ENCODE peak calls at places on chromosome 21, in five cellular contexts. W is OCI-LY7; S is trophoblast cell; H is CD8-positive, alpha-beta memory T cell; E is thyroid gland. V is an unnamed sample.

GRCh38 chr21:42301371-42302291 is 13.6 kb downstream of the TFF3 start:
- DNase-seq in W (no peak), E (no peak), H (no peak), S (no peak), V (no peak)

GRCh38 chr21:37463083-37463780 is 96.7 kb downstream of the DYRK1A start:
- DNase-seq in S (no peak), H (peak), W (peak), E (no peak), V (peak)

GRCh38 chr21:15761508-15762100 is 31.8 kb downstream of the USP25 start:
- DNase-seq in E (peak), S (no peak), W (no peak), H (no peak), V (no peak)

GRCh38 chr21:17925900-17926299 is 106.7 kb upstream of the C21orf91 start:
- DNase-seq in S (no peak), W (peak), E (no peak), H (no peak), V (peak)

GRCh38 chr21:45489480-45489982 is 52.7 kb downstream of the SLC19A1 start:
- DNase-seq in S (no peak), E (no peak), W (no peak), H (no peak), V (no peak)

GRCh38 chr21:42439284-42440186 is 35.8 kb downstream of the UBASH3A start:
- DNase-seq in E (no peak), H (no peak), W (no peak), S (no peak), V (no peak)

GRCh38 chr21:29145354-29145782 is 14.9 kb downstream of the MAP3K7CL start:
- DNase-seq in H (peak), S (peak), W (no peak), E (no peak), V (peak)

GRCh38 chr21:31011412-31011811 is 26.9 kb downstream of the KRTAP19-8 start:
- DNase-seq in E (no peak), H (no peak), W (no peak), S (no peak), V (peak)

GRCh38 chr21:31728952-31729351 is 3.0 kb downstream of the SCAF4 start:
- DNase-seq in H (no peak), W (no peak), S (no peak), E (no peak), V (no peak)

GRCh38 chr21:45529785-45530422 is 12.3 kb downstream of the SLC19A1 start:
- DNase-seq in H (no peak), E (no peak), W (no peak), S (no peak), V (no peak)

GRCh38 chr21:39137248-39138186 is 45.7 kb downstream of the PSMG1 start:
- DNase-seq in H (no peak), W (no peak), E (no peak), S (peak), V (no peak)

GRCh38 chr21:39003982-39004775 is 179.1 kb downstream of the PSMG1 start:
- DNase-seq in E (no peak), S (peak), W (no peak), H (no peak), V (no peak)

GRCh38 chr21:24375201-24375600 is 1232.1 kb downstream of the MRPL39 start:
- DNase-seq in S (no peak), W (no peak), H (no peak), E (peak), V (peak)

DNA sequence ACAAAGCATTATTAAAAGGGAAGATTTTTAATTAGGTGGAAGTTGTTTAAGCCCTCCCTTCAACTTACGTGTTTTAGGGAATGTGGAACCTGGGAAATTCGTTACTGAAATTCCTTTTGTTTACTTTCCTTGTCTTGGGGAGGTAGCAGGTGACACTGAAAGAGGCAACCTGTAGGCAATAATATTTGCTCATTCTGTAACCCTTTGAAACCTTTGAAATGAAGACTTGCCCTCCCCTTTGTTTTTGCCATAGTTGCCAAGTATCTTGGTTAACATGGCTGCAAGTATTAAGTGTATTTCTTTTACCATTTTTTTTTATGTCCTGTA is 1.7 kb downstream of the MRPS6 start:
- DNase-seq in E (no peak), W (no peak), S (no peak), H (no peak), V (no peak)
- H3K4me3 ChIP-seq in E (peak), W (peak), S (no peak), H (peak), V (peak)

GRCh38 chr21:43703068-43703880 is 15.7 kb upstream of the PDXK start:
- DNase-seq in S (no peak), E (peak), W (no peak), H (peak), V (no peak)

GRCh38 chr21:43699933-43700599 is 18.9 kb upstream of the PDXK start:
- DNase-seq in E (no peak), H (no peak), S (no peak), W (no peak), V (no peak)

GRCh38 chr21:43697758-43698643 is 20.9 kb upstream of the PDXK start:
- DNase-seq in W (no peak), S (no peak), E (no peak), H (peak), V (peak)

GRCh38 chr21:43701936-43702784 is 16.8 kb upstream of the PDXK start:
- DNase-seq in S (no peak), H (no peak), W (no peak), E (no peak), V (no peak)

DNA sequence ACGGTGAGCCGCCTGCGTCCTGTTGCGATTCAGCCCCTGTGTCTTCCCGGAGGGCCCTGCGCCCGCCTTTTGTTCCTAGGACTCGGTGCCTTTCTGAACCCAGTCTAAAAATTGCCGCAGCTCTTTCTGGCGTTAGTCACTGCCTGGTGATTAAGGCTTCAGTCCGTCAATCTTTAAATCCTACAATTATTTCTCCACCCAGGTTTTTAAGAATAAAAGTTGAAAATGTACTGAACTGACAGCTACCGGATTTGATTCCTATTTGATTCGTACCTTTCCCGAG is 16.2 kb upstream of the PDXK start:
- DNase-seq in S (no peak), W (no peak), E (no peak), H (no peak), V (no peak)
- H3K4me3 ChIP-seq in S (no peak), W (no peak), E (no peak), H (no peak), V (no peak)

GRCh38 chr21:43815991-43816390 is 26.6 kb downstream of the RRP1 start:
- DNase-seq in W (no peak), S (no peak), E (no peak), H (no peak), V (no peak)

GRCh38 chr21:43814215-43815106 is 25.1 kb downstream of the RRP1 start:
- DNase-seq in E (no peak), W (no peak), S (no peak), H (no peak), V (no peak)

GRCh38 chr21:43812957-43813730 is 23.8 kb downstream of the RRP1 start:
- DNase-seq in W (no peak), H (no peak), E (no peak), S (no peak), V (no peak)

GRCh38 chr21:43816611-43817071 is 27.3 kb downstream of the RRP1 start:
- DNase-seq in W (no peak), E (no peak), H (no peak), S (no peak), V (no peak)

DNA sequence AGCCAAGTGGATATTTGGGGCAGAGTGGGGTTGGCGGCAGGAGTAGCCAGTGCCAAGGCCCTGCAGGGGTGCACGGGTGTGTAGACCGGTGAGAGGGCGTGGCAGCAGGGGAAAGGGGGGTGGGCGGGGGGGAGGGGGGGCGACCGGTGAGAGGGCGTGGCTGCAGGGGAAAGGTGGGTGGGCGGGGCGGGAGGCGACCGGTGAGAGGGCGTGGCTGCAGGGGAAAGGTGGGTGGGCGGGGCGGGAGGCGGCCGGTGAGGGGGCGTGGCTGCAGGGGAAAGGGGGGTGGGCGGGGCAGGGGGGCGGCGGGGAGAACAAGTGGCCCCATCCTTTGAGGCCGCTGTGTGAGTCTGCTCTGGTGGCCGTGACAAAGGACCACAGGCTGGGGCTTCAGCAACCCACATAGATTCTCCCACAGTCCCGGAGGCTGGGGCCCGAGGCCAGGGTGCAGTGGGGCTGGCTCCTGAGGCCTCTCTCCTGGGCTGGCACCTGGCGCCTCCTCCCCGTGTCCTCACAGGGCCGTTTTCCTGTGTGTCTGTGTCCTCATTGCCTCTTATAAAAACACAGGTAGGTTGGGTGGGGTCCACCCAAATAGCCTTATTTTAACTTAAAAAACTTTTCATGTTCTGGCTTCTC is 25.8 kb downstream of the RRP1 start:
- DNase-seq in S (no peak), W (no peak), H (no peak), E (no peak), V (no peak)
- H3K4me3 ChIP-seq in S (no peak), W (no peak), H (no peak), E (no peak), V (no peak)

DNA sequence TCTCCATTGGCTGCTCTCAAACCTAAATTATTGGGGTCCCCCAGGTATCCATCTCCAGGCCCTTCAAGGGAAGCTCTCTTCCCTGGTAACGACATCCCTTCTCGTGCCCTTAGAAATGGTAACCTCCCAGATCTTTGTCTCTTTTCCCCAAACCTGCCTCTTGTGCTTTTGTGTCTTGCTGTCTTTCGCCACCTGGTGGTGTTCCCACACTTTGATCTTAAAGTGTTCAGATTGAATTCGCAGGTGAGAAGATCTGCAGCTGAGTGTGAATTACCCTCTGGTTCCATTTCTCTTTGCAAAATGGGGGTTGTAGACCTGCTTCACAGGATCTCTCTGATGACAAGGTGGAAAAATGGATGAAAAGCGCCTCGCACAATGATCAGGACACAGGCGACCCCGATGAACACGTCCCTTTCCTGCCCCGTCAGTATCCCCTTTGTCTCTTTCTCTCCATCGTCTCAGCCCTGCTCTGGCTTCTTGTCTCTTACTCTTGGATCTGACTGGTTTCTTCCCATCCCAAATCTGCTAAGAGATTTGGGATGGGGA is 53.1 kb downstream of the DOP1B start:
- DNase-seq in H (peak), E (peak), W (peak), S (peak), V (peak)
- H3K4me3 ChIP-seq in H (no peak), E (no peak), W (no peak), S (no peak), V (no peak)

GRCh38 chr21:35136586-35137254 is 87.6 kb upstream of the RUNX1 start:
- DNase-seq in S (peak), W (no peak), E (no peak), H (no peak), V (no peak)

GRCh38 chr21:35142036-35142825 is 93.1 kb upstream of the RUNX1 start:
- DNase-seq in S (no peak), W (no peak), E (no peak), H (no peak), V (no peak)

GRCh38 chr21:35136106-35136505 is 87.0 kb upstream of the RUNX1 start:
- DNase-seq in S (no peak), E (no peak), H (no peak), W (no peak), V (no peak)

GRCh38 chr21:35139382-35139715 is 90.2 kb upstream of the RUNX1 start:
- DNase-seq in E (no peak), H (no peak), W (no peak), S (no peak), V (no peak)

GRCh38 chr21:35138665-35139381 is 89.7 kb upstream of the RUNX1 start:
- DNase-seq in E (no peak), S (peak), W (peak), H (peak), V (peak)
- H3K4me3 ChIP-seq in E (no peak), S (no peak), W (peak), H (peak), V (peak)

GRCh38 chr21:33433001-33433400 is 29.8 kb downstream of the IFNGR2 start:
- DNase-seq in E (no peak), H (no peak), W (no peak), S (no peak), V (no peak)
- H3K4me3 ChIP-seq in E (no peak), H (no peak), W (no peak), S (no peak), V (no peak)

DNA sequence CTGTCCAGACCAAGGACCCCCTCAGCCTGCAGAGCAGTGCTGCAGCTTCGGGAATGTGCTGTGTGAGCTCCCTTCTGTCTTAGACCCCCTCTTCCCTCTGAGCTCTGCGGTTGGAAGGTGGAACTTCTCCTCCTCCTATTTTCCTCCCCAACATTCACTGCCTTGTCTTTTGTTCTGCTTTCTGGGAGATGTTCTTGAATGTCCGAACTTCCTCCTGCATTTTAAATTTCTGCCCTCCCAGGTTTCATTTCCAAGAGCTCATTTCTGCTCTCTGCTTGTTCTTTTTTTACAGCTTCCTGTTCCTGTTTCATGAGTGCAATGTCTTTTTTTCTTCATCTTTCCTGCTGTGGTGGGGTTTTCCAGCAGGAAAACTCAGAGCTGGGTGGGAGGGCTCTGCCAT is 29.3 kb downstream of the RRP1 start:
- DNase-seq in S (no peak), H (no peak), E (no peak), W (peak), V (no peak)
- H3K4me3 ChIP-seq in S (no peak), H (no peak), E (no peak), W (peak), V (no peak)